ENCODE peak calls at places on chromosome 17, in four cellular contexts. E is prostate gland, B is T-helper 2 cell, R is foreskin fibroblast. X is an unnamed sample.

GRCh38 chr17:67642488-67642887 is 75.2 kb upstream of the NOL11 start:
- DNase-seq in B (no peak), R (no peak), E (no peak), X (no peak)

GRCh38 chr17:19703776-19704371 is 12.5 kb downstream of the SLC47A2 start:
- DNase-seq in E (no peak), B (no peak), R (no peak), X (no peak)

GRCh38 chr17:32771396-32771795 is 105.5 kb downstream of the MYO1D start:
- DNase-seq in B (no peak), R (no peak), E (no peak), X (no peak)

GRCh38 chr17:31494259-31495048 is 103.0 kb downstream of the RAB11FIP4 start:
- DNase-seq in B (peak; percentile 70), E (no peak), R (no peak), X (no peak)

GRCh38 chr17:35668807-35669206 is 62.6 kb upstream of the RASL10B start:
- DNase-seq in E (no peak), R (no peak), B (no peak), X (no peak)

GRCh38 chr17:38743556-38744171 is 4.5 kb downstream of the PCGF2 start:
- DNase-seq in B (no peak), E (no peak), R (no peak), X (no peak)

GRCh38 chr17:39634384-39634871 is 2.5 kb upstream of the STARD3 start:
- DNase-seq in B (peak; percentile 22), E (no peak), R (peak; percentile 72), X (no peak)

GRCh38 chr17:2967515-2967914 is 95.9 kb downstream of the OR1D5 start:
- DNase-seq in B (no peak), E (no peak), R (no peak), X (no peak)

GRCh38 chr17:82871776-82872561 is 32.1 kb upstream of the ZNF750 start:
- DNase-seq in B (no peak), R (no peak), E (no peak), X (no peak)

GRCh38 chr17:81294512-81295030 is 536 bp downstream of the SLC38A10 start:
- DNase-seq in R (peak; percentile 55), E (no peak), B (no peak), X (no peak)

GRCh38 chr17:31596382-31597323 is 205.2 kb downstream of the RAB11FIP4 start:
- DNase-seq in R (peak; percentile 99), B (no peak), E (no peak), X (peak; percentile 96)

GRCh38 chr17:7719661-7720060 is 2.1 kb downstream of the DNAH2 start:
- DNase-seq in R (no peak), E (no peak), B (no peak), X (no peak)